ENCODE peak calls at places on chromosomes 2 and 18, in eight cellular contexts. Z is right lobe of liver; H is Panc1; D is Right ventricle myocardium superior; Q is sciatic nerve; G is aorta; V is central memory CD8-positive, alpha-beta T cell; P is A549. F is an unnamed sample.

GRCh38 chr2:52416340-52416739 is 1351.3 kb upstream of the CHAC2 start:
- ATAC-seq in Z (peak), H (no peak), D (no peak), Q (no peak), G (no peak), V (no peak), P (no peak), F (no peak)

GRCh38 chr2:203739351-203739750 is 32.9 kb downstream of the CD28 start:
- ATAC-seq in Z (no peak), H (no peak), D (no peak), Q (no peak), G (no peak), V (peak), P (no peak), F (no peak)

GRCh38 chr2:18626256-18626668 is 36.9 kb upstream of the NT5C1B start:
- ATAC-seq in Z (no peak), H (no peak), D (peak), Q (peak), G (peak), V (no peak), P (no peak), F (peak)

GRCh38 chr18:54284535-54284934 is 15.2 kb downstream of the POLI start:
- ATAC-seq in Z (no peak), H (no peak), D (no peak), Q (no peak), G (no peak), V (no peak), P (no peak), F (no peak)

GRCh38 chr18:59059140-59059539 is 80.5 kb upstream of the SEC11C start:
- ATAC-seq in Z (no peak), H (no peak), D (no peak), Q (no peak), G (no peak), V (no peak), P (no peak), F (no peak)

GRCh38 chr2:191023235-191023679 is 9.3 kb upstream of the STAT1 start:
- ATAC-seq in Z (no peak), H (no peak), D (no peak), Q (no peak), G (no peak), V (peak), P (no peak), F (no peak)

GRCh38 chr18:799943-800342 is 12.1 kb downstream of the YES1 start:
- ATAC-seq in Z (no peak), H (no peak), D (no peak), Q (no peak), G (no peak), V (no peak), P (no peak), F (no peak)

GRCh38 chr18:68215931-68216330 is 499.0 kb downstream of the TMX3 start:
- ATAC-seq in Z (no peak), H (no peak), D (no peak), Q (no peak), G (no peak), V (no peak), P (no peak), F (no peak)

GRCh38 chr2:229835601-229836283 is 86.1 kb downstream of the TRIP12 start:
- ATAC-seq in Z (no peak), H (no peak), D (no peak), Q (no peak), G (no peak), V (peak), P (no peak), F (no peak)

GRCh38 chr2:237465515-237466227 is 21.4 kb upstream of the MLPH start:
- ATAC-seq in Z (no peak), H (no peak), D (no peak), Q (no peak), G (no peak), V (no peak), P (peak), F (no peak)

GRCh38 chr2:181715033-181715630 is 34.8 kb upstream of the NEUROD1 start:
- ATAC-seq in Z (peak), H (peak), D (peak), Q (peak), G (peak), V (peak), P (peak), F (peak)

GRCh38 chr2:5093518-5093917 is 598.7 kb upstream of the SOX11 start:
- ATAC-seq in Z (no peak), H (no peak), D (peak), Q (no peak), G (no peak), V (no peak), P (no peak), F (no peak)

GRCh38 chr2:29189052-29189451 is 73.8 kb downstream of the CLIP4 start:
- ATAC-seq in Z (no peak), H (no peak), D (no peak), Q (no peak), G (no peak), V (no peak), P (no peak), F (no peak)

F was measured in gastroesophageal sphincter.